ENCODE peak calls at places on chromosomes 12 and 14, in seven cellular contexts. One of them, this sample, is unnamed.

GRCh38 chr14:99884834-99885648 is 91.8 kb downstream of the EML1 start:
- DNase-seq in HT1080: peak; percentile 33
- DNase-seq in astrocyte of the spinal cord: peak; percentile 74
- DNase-seq in caudate nucleus: no peak
- DNase-seq in activated CD4-positive, alpha-beta T cell treated with anti-CD3 and anti-CD28 coated beads, Interleukin-2, amount 10 ng/mL, durations not matched to agents 7 days and 5 days: peak; percentile 49
- DNase-seq in left lobe of liver: no peak
- DNase-seq in NCI-H1417: peak; percentile 44
- DNase-seq in this sample: peak; percentile 28

GRCh38 chr12:20627001-20627588 is 68.0 kb upstream of the SLCO1C1 start:
- DNase-seq in activated CD4-positive, alpha-beta T cell treated with anti-CD3 and anti-CD28 coated beads, Interleukin-2, amount 10 ng/mL, durations not matched to agents 7 days and 5 days: no peak
- DNase-seq in caudate nucleus: no peak
- DNase-seq in NCI-H1417: no peak
- DNase-seq in HT1080: no peak
- DNase-seq in left lobe of liver: no peak
- DNase-seq in astrocyte of the spinal cord: no peak
- DNase-seq in this sample: no peak

GRCh38 chr12:123861392-123861791 is 99.3 kb downstream of the DNAH10 start:
- DNase-seq in activated CD4-positive, alpha-beta T cell treated with anti-CD3 and anti-CD28 coated beads, Interleukin-2, amount 10 ng/mL, durations not matched to agents 7 days and 5 days: no peak
- DNase-seq in NCI-H1417: no peak
- DNase-seq in HT1080: no peak
- DNase-seq in astrocyte of the spinal cord: no peak
- DNase-seq in caudate nucleus: no peak
- DNase-seq in left lobe of liver: no peak
- DNase-seq in this sample: no peak

GRCh38 chr12:131916306-131917138 is 12.6 kb upstream of the PUS1 start:
- DNase-seq in activated CD4-positive, alpha-beta T cell treated with anti-CD3 and anti-CD28 coated beads, Interleukin-2, amount 10 ng/mL, durations not matched to agents 7 days and 5 days: no peak
- DNase-seq in NCI-H1417: no peak
- DNase-seq in left lobe of liver: no peak
- DNase-seq in HT1080: no peak
- DNase-seq in astrocyte of the spinal cord: no peak
- DNase-seq in caudate nucleus: no peak
- DNase-seq in this sample: no peak

GRCh38 chr14:51479584-51480305 is 172.0 kb upstream of the FRMD6 start:
- DNase-seq in left lobe of liver: no peak
- DNase-seq in HT1080: no peak
- DNase-seq in NCI-H1417: no peak
- DNase-seq in caudate nucleus: no peak
- DNase-seq in astrocyte of the spinal cord: no peak
- DNase-seq in activated CD4-positive, alpha-beta T cell treated with anti-CD3 and anti-CD28 coated beads, Interleukin-2, amount 10 ng/mL, durations not matched to agents 7 days and 5 days: no peak
- DNase-seq in this sample: no peak

GRCh38 chr12:2288001-2288400 is 235.2 kb downstream of the CACNA1C start:
- DNase-seq in caudate nucleus: no peak
- DNase-seq in left lobe of liver: peak; percentile 27
- DNase-seq in astrocyte of the spinal cord: peak; percentile 43
- DNase-seq in NCI-H1417: no peak
- DNase-seq in HT1080: no peak
- DNase-seq in activated CD4-positive, alpha-beta T cell treated with anti-CD3 and anti-CD28 coated beads, Interleukin-2, amount 10 ng/mL, durations not matched to agents 7 days and 5 days: no peak
- DNase-seq in this sample: no peak

GRCh38 chr12:52060498-52061177 is 9.1 kb upstream of the ATG101 start:
- DNase-seq in NCI-H1417: no peak
- DNase-seq in caudate nucleus: no peak
- DNase-seq in left lobe of liver: no peak
- DNase-seq in HT1080: no peak
- DNase-seq in astrocyte of the spinal cord: no peak
- DNase-seq in activated CD4-positive, alpha-beta T cell treated with anti-CD3 and anti-CD28 coated beads, Interleukin-2, amount 10 ng/mL, durations not matched to agents 7 days and 5 days: no peak
- DNase-seq in this sample: no peak

GRCh38 chr14:91509083-91509877 is 830 bp downstream of the PPP4R3A start:
- DNase-seq in left lobe of liver: peak; percentile 77
- DNase-seq in NCI-H1417: peak; percentile 85
- DNase-seq in HT1080: peak; percentile 24
- DNase-seq in activated CD4-positive, alpha-beta T cell treated with anti-CD3 and anti-CD28 coated beads, Interleukin-2, amount 10 ng/mL, durations not matched to agents 7 days and 5 days: peak; percentile 42
- DNase-seq in astrocyte of the spinal cord: no peak
- DNase-seq in caudate nucleus: peak; percentile 19
- DNase-seq in this sample: peak; percentile 31

GRCh38 chr12:2299207-2299606 is 246.4 kb downstream of the CACNA1C start:
- DNase-seq in HT1080: peak; percentile 10
- DNase-seq in NCI-H1417: peak; percentile 11
- DNase-seq in activated CD4-positive, alpha-beta T cell treated with anti-CD3 and anti-CD28 coated beads, Interleukin-2, amount 10 ng/mL, durations not matched to agents 7 days and 5 days: no peak
- DNase-seq in astrocyte of the spinal cord: no peak
- DNase-seq in left lobe of liver: no peak
- DNase-seq in caudate nucleus: no peak
- DNase-seq in this sample: peak; percentile 49

GRCh38 chr12:116194935-116195431 is 82.5 kb downstream of the MED13L start:
- DNase-seq in caudate nucleus: no peak
- DNase-seq in activated CD4-positive, alpha-beta T cell treated with anti-CD3 and anti-CD28 coated beads, Interleukin-2, amount 10 ng/mL, durations not matched to agents 7 days and 5 days: peak; percentile 53
- DNase-seq in HT1080: no peak
- DNase-seq in astrocyte of the spinal cord: no peak
- DNase-seq in left lobe of liver: no peak
- DNase-seq in NCI-H1417: no peak
- DNase-seq in this sample: no peak

This sample was measured in DMS79.